ENCODE peak calls at places on chromosomes 16 and 17, in six cellular contexts. D, F, O, Z, H and P are unnamed samples.

GRCh38 chr17:68515238-68515637 is 3.0 kb downstream of the PRKAR1A start:
- DNase-seq in H (no peak), Z (peak), F (no peak), O (no peak), D (no peak), P (no peak)

GRCh38 chr16:57071840-57072541 is 20.4 kb upstream of the CPNE2 start:
- DNase-seq in H (no peak), F (no peak), Z (peak), D (no peak), O (no peak), P (no peak)

GRCh38 chr16:76639685-76640289 is 362.6 kb downstream of the CNTNAP4 start:
- DNase-seq in O (peak), H (no peak), Z (no peak), D (no peak), F (no peak), P (peak)

GRCh38 chr17:27600471-27600870 is 30.5 kb upstream of the LGALS9 start:
- DNase-seq in Z (no peak), O (no peak), D (no peak), F (no peak), H (no peak), P (no peak)

GRCh38 chr17:15263206-15263579 is 1.9 kb downstream of the PMP22 start:
- DNase-seq in D (no peak), Z (peak), H (no peak), O (no peak), F (no peak), P (peak)

GRCh38 chr17:47810200-47810821 is 11.3 kb downstream of the OSBPL7 start:
- DNase-seq in Z (peak), F (peak), O (no peak), H (no peak), D (no peak), P (peak)

GRCh38 chr17:7021993-7022778 is 664 bp upstream of the BCL6B start:
- DNase-seq in F (peak), H (peak), Z (peak), O (peak), D (peak), P (peak)

GRCh38 chr17:81807210-81807719 is 3.3 kb downstream of the GCGR start:
- DNase-seq in F (no peak), D (no peak), Z (no peak), O (no peak), H (no peak), P (no peak)

GRCh38 chr16:3045758-3046505 is 429 bp upstream of the MMP25 start:
- DNase-seq in D (no peak), O (no peak), F (no peak), Z (no peak), H (peak), P (no peak)

GRCh38 chr16:71360378-71360777 is 1.9 kb downstream of the CALB2 start:
- DNase-seq in F (no peak), Z (peak), O (no peak), H (no peak), D (no peak), P (peak)

GRCh38 chr17:29559640-29560039 is 7.2 kb downstream of the ABHD15 start:
- DNase-seq in D (no peak), H (no peak), Z (no peak), F (no peak), O (peak), P (no peak)

GRCh38 chr17:57522436-57523005 is 222.6 kb downstream of the CCDC182 start:
- DNase-seq in F (no peak), Z (no peak), D (no peak), O (no peak), H (no peak), P (no peak)

GRCh38 chr17:61415374-61416210 is 15.9 kb downstream of the TBX2 start:
- DNase-seq in D (no peak), O (no peak), F (no peak), H (peak), Z (no peak), P (no peak)

GRCh38 chr16:70276392-70276791 is 12.9 kb downstream of the AARS1 start:
- DNase-seq in O (no peak), F (no peak), Z (no peak), D (no peak), H (no peak), P (no peak)

GRCh38 chr16:15811778-15812750 is 44.8 kb downstream of the MYH11 start:
- DNase-seq in O (no peak), H (no peak), D (no peak), Z (peak), F (no peak), P (peak)

GRCh38 chr17:19726615-19727376 is 10.4 kb upstream of the SLC47A2 start:
- DNase-seq in Z (peak), F (no peak), H (no peak), D (no peak), O (no peak), P (no peak)

GRCh38 chr16:4704913-4705312 is 11.6 kb downstream of the NUDT16L1 start:
- DNase-seq in D (no peak), H (no peak), Z (no peak), F (no peak), O (no peak), P (no peak)

GRCh38 chr17:15947331-15947730 is 2.4 kb downstream of the ADORA2B start:
- DNase-seq in F (no peak), D (no peak), H (no peak), Z (no peak), O (no peak), P (no peak)

GRCh38 chr16:27920391-27920891 is 143.1 kb downstream of the GSG1L start:
- DNase-seq in D (no peak), F (no peak), O (no peak), H (no peak), Z (peak), P (no peak)

GRCh38 chr16:28882476-28883180 is 4.3 kb downstream of the ATP2A1 start:
- DNase-seq in Z (no peak), D (no peak), F (no peak), H (no peak), O (no peak), P (peak)

GRCh38 chr17:79252886-79253285 is 178.3 kb downstream of the ENGASE start:
- DNase-seq in D (no peak), O (no peak), H (no peak), Z (no peak), F (no peak), P (no peak)

GRCh38 chr17:21295036-21295952 is 10.8 kb downstream of the MAP2K3 start:
- DNase-seq in D (no peak), O (no peak), H (no peak), F (no peak), Z (no peak), P (no peak)

GRCh38 chr16:75703341-75703740 is 2.1 kb upstream of the DUXB start:
- DNase-seq in H (no peak), Z (no peak), O (no peak), D (no peak), F (no peak), P (no peak)

GRCh38 chr16:54602666-54603065 is 316.1 kb upstream of the IRX3 start:
- DNase-seq in O (no peak), D (no peak), F (no peak), H (no peak), Z (no peak), P (no peak)

GRCh38 chr17:35460354-35460851 is 11.8 kb upstream of the SLFN13 start:
- DNase-seq in H (peak), F (peak), Z (no peak), D (peak), O (peak), P (no peak)

GRCh38 chr16:80610489-80611156 is 69.8 kb downstream of the DYNLRB2 start:
- DNase-seq in D (no peak), F (no peak), O (no peak), H (no peak), Z (no peak), P (no peak)